ENCODE peak calls at places on chromosomes 4 and X, in five cellular contexts. I is K562, Z is SK-N-SH, K is H1, E is GM12878. L is an unnamed sample.

GRCh38 chrX:18887821-18888205 is 96.1 kb downstream of the PHKA2 start:
- DNase-seq in I (no peak), Z (no peak), K (no peak), E (no peak), L (no peak)

GRCh38 chrX:12322031-12322430 is 183.8 kb downstream of the FRMPD4 start:
- DNase-seq in I (no peak), Z (no peak), K (no peak), E (no peak), L (no peak)

GRCh38 chr4:150720973-150721518 is 139.1 kb downstream of the MAB21L2 start:
- DNase-seq in I (no peak), Z (no peak), K (no peak), E (no peak), L (no peak)

GRCh38 chr4:158121203-158121586 is 51.6 kb downstream of the GASK1B start:
- DNase-seq in I (no peak), Z (no peak), K (no peak), E (no peak), L (no peak)

GRCh38 chr4:173516621-173517612 is 13.1 kb downstream of the HAND2 start:
- DNase-seq in I (no peak), Z (peak; percentile 70), K (peak; percentile 74), E (no peak), L (no peak)

GRCh38 chr4:139279723-139280620 is at the start of gene MGARP:
- DNase-seq in I (no peak), Z (peak; percentile 66), K (peak; percentile 88), E (no peak), L (no peak)

GRCh38 chr4:150033937-150034336 is 44.3 kb upstream of the DCLK2 start:
- DNase-seq in I (no peak), Z (no peak), K (no peak), E (no peak), L (no peak)

GRCh38 chr4:159224412-159224811 is 121.5 kb downstream of the RAPGEF2 start:
- DNase-seq in I (no peak), Z (no peak), K (no peak), E (no peak), L (no peak)

GRCh38 chr4:81452452-81453011 is 19.2 kb downstream of the RASGEF1B start:
- DNase-seq in I (no peak), Z (no peak), K (no peak), E (no peak), L (no peak)

GRCh38 chr4:139489638-139490037 is 35.7 kb downstream of the RAB33B start:
- DNase-seq in I (no peak), Z (no peak), K (no peak), E (no peak), L (no peak)

GRCh38 chrX:112851161-112851779 is 10.6 kb upstream of the AMOT start:
- DNase-seq in I (no peak), Z (no peak), K (no peak), E (peak; percentile 82), L (no peak)

GRCh38 chr4:54929459-54929858 is 195.9 kb downstream of the KDR start:
- DNase-seq in I (no peak), Z (peak; percentile 55), K (no peak), E (no peak), L (no peak)

GRCh38 chr4:86737244-86737643 is 111.9 kb downstream of the SLC10A6 start:
- DNase-seq in I (no peak), Z (no peak), K (no peak), E (no peak), L (no peak)

GRCh38 chr4:23762551-23762950 is 127.3 kb downstream of the PPARGC1A start:
- DNase-seq in I (no peak), Z (no peak), K (no peak), E (no peak), L (no peak)

GRCh38 chrX:14506866-14507265 is 22.5 kb upstream of the GLRA2 start:
- DNase-seq in I (no peak), Z (no peak), K (no peak), E (no peak), L (no peak)

GRCh38 chr4:7194251-7195137 is 2.2 kb downstream of the SORCS2 start:
- DNase-seq in I (no peak), Z (peak; percentile 69), K (no peak), E (no peak), L (no peak)

GRCh38 chr4:118193421-118193820 is 159.1 kb downstream of the NDST3 start:
- DNase-seq in I (no peak), Z (no peak), K (no peak), E (no peak), L (no peak)

GRCh38 chrX:25020391-25021131 is 4.8 kb upstream of the ARX start:
- DNase-seq in I (peak; percentile 76), Z (peak; percentile 88), K (peak; percentile 80), E (no peak), L (no peak)

GRCh38 chr4:122516376-122516775 is 59.9 kb upstream of the IL2 start:
- DNase-seq in I (no peak), Z (no peak), K (no peak), E (no peak), L (no peak)

DNA sequence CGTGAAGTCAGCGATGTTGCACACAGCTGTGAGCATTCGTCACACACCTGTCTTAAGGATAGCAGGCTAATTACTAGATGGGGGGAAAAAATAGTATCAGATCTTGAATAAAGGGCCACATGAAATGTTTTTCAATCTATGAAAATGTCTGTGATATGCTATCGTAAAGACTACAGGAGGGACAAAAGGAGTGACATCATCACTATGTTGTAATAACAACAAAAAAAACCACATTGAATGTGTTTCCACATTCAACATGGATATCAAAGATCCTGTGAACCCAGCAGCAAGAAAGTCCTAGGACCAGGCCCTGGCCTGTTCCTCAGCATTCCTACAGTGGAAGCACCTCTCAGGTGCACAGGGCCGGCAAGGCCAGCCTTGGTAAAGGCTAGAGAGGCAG is 118.4 kb downstream of the RELL1 start:
- DNase-seq in I (no peak), Z (no peak), K (no peak), E (no peak), L (no peak)
- TF ChIP-seq GABPA in I (no peak), Z (no peak), K (no peak), E (no peak), L (no peak)

GRCh38 chr4:37453361-37454262 is 209.1 kb downstream of the NWD2 start:
- DNase-seq in I (peak; percentile 63), Z (peak; percentile 74), K (peak; percentile 77), E (no peak), L (peak; percentile 28)

GRCh38 chr4:37451646-37452045 is 207.1 kb downstream of the NWD2 start:
- DNase-seq in I (no peak), Z (no peak), K (no peak), E (no peak), L (no peak)

GRCh38 chr4:37453004-37453360 is 208.4 kb downstream of the NWD2 start:
- DNase-seq in I (peak; percentile 12), Z (peak; percentile 47), K (peak; percentile 65), E (peak; percentile 23), L (no peak)

GRCh38 chr4:37455301-37456062 is 210.9 kb downstream of the NWD2 start:
- DNase-seq in I (no peak), Z (no peak), K (no peak), E (no peak), L (no peak)

DNA sequence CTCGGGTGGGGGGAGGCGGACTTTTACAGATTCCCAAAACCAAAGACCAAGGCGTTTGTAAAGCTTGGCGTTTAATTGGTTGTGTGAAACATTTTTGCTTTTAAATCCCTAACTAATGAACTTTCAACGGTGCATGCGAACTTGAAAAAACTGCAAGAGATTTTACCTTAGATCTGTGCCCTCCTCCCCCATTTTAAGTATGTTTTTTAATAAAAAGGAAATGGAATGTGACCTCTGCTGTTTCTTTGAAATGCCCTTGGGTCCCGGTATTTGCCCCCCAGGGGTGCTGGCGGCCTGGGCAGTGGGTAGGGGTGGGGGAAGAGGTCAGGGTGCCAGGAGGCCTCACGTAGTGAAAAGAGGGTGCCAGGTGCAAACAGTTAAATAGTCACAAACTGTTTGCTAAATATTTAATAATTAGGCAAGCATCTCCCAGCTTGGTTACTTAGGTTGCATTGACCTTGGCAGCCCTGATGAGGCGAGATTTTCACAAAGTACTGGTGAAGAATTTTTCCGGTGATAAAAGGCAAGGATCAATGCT is 209.8 kb downstream of the NWD2 start:
- DNase-seq in I (no peak), Z (no peak), K (no peak), E (no peak), L (no peak)
- H3K4me3 ChIP-seq in I (no peak overlapping the region), Z (no peak overlapping the region), K (peak overlapping the region; percentile 39), E (no peak overlapping the region), L (peak overlapping the region; percentile 61)

DNA sequence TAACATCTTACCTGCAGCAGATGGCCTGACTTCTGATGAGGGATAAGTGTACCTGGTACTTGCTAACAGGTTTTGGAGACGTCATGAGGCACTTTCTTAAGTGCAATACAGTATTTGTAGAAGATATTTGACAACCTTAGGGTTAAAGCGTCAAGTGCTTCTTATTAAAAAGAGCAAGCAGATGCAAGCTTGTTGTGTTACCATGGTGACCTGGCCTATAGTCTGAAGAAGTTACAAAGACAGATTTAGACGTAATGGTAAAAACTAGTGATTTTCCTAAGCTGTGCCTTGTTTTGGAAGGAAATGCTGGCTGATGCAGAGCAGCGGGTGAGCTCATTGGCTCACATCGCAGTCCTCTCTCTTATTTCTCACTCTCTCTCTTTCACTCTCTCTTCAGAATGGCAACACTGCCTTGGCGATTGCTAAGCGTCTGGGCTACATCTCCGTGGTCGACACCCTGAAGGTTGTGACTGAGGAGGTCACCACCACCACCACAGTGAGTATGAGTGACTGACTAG is 243.6 kb downstream of the ANK2 start:
- DNase-seq in I (no peak), Z (no peak), K (no peak), E (no peak), L (no peak)
- TF ChIP-seq GABPA in I (no peak), Z (no peak), K (no peak), E (no peak), L (no peak)

GRCh38 chrX:143634701-143635442 is 1.0 kb downstream of the SLITRK4 start:
- DNase-seq in I (no peak), Z (no peak), K (no peak), E (no peak), L (no peak)

GRCh38 chrX:143635915-143636314 is at the start of gene SLITRK4:
- DNase-seq in I (no peak), Z (no peak), K (peak; percentile 57), E (no peak), L (no peak)

GRCh38 chrX:143634373-143634685 is 1.6 kb downstream of the SLITRK4 start:
- DNase-seq in I (no peak), Z (no peak), K (no peak), E (no peak), L (no peak)

GRCh38 chrX:143633530-143634372 is 2.1 kb downstream of the SLITRK4 start:
- DNase-seq in I (no peak), Z (no peak), K (peak; percentile 51), E (no peak), L (no peak)

GRCh38 chrX:143632625-143633387 is 3.1 kb downstream of the SLITRK4 start:
- DNase-seq in I (no peak), Z (no peak), K (no peak), E (no peak), L (peak; percentile 53)
- H3K4me3 ChIP-seq in I (no peak overlapping the region), Z (no peak overlapping the region), K (peak overlapping the region; percentile 55), E (no peak overlapping the region), L (no peak overlapping the region)